ENCODE peak calls at places on chromosome 19, in eight cellular contexts. One of them, this sample, is unnamed.

GRCh38 chr19:52206481-52206880 is 16.6 kb downstream of the PPP2R1A start:
- DNase-seq in psoas muscle: peak
- DNase-seq in SK-N-SH: no peak
- DNase-seq in right lobe of liver: no peak
- DNase-seq in CD8-positive, alpha-beta memory T cell: no peak
- DNase-seq in AG04450: no peak
- DNase-seq in fibroblast of lung: no peak
- DNase-seq in mammary epithelial cell: no peak
- DNase-seq in this sample: no peak

GRCh38 chr19:15934332-15935078 is at the start of gene CYP4F11:
- DNase-seq in AG04450: no peak
- DNase-seq in fibroblast of lung: no peak
- DNase-seq in psoas muscle: peak
- DNase-seq in SK-N-SH: no peak
- DNase-seq in CD8-positive, alpha-beta memory T cell: no peak
- DNase-seq in right lobe of liver: peak
- DNase-seq in mammary epithelial cell: peak
- DNase-seq in this sample: no peak

GRCh38 chr19:6023085-6023682 is 45.2 kb upstream of the RANBP3 start:
- DNase-seq in CD8-positive, alpha-beta memory T cell: no peak
- DNase-seq in mammary epithelial cell: no peak
- DNase-seq in AG04450: no peak
- DNase-seq in fibroblast of lung: peak
- DNase-seq in psoas muscle: no peak
- DNase-seq in SK-N-SH: peak
- DNase-seq in right lobe of liver: no peak
- DNase-seq in this sample: peak

GRCh38 chr19:49930483-49931011 is 1.2 kb upstream of the NUP62 start:
- DNase-seq in mammary epithelial cell: no peak
- DNase-seq in fibroblast of lung: no peak
- DNase-seq in CD8-positive, alpha-beta memory T cell: peak
- DNase-seq in right lobe of liver: peak
- DNase-seq in AG04450: no peak
- DNase-seq in SK-N-SH: no peak
- DNase-seq in psoas muscle: peak
- DNase-seq in this sample: peak

GRCh38 chr19:11451942-11452813 is 16.7 kb downstream of the PRKCSH start:
- DNase-seq in AG04450: no peak
- DNase-seq in right lobe of liver: no peak
- DNase-seq in psoas muscle: no peak
- DNase-seq in fibroblast of lung: no peak
- DNase-seq in CD8-positive, alpha-beta memory T cell: no peak
- DNase-seq in SK-N-SH: peak
- DNase-seq in mammary epithelial cell: no peak
- DNase-seq in this sample: no peak

GRCh38 chr19:33236696-33237390 is 11.2 kb upstream of the SLC7A10 start:
- DNase-seq in fibroblast of lung: no peak
- DNase-seq in AG04450: no peak
- DNase-seq in SK-N-SH: peak
- DNase-seq in right lobe of liver: peak
- DNase-seq in mammary epithelial cell: no peak
- DNase-seq in psoas muscle: no peak
- DNase-seq in CD8-positive, alpha-beta memory T cell: no peak
- DNase-seq in this sample: peak

GRCh38 chr19:41753936-41754529 is 1.3 kb upstream of the CEACAM6 start:
- DNase-seq in right lobe of liver: no peak
- DNase-seq in mammary epithelial cell: peak
- DNase-seq in CD8-positive, alpha-beta memory T cell: peak
- DNase-seq in psoas muscle: no peak
- DNase-seq in fibroblast of lung: peak
- DNase-seq in AG04450: no peak
- DNase-seq in SK-N-SH: peak
- DNase-seq in this sample: peak

GRCh38 chr19:5396963-5397362 is 56.4 kb upstream of the PTPRS start:
- DNase-seq in right lobe of liver: no peak
- DNase-seq in CD8-positive, alpha-beta memory T cell: no peak
- DNase-seq in AG04450: no peak
- DNase-seq in mammary epithelial cell: no peak
- DNase-seq in fibroblast of lung: no peak
- DNase-seq in SK-N-SH: no peak
- DNase-seq in psoas muscle: no peak
- DNase-seq in this sample: no peak

GRCh38 chr19:6740589-6741348 is 1.3 kb downstream of the TRIP10 start:
- DNase-seq in psoas muscle: peak
- DNase-seq in fibroblast of lung: peak
- DNase-seq in mammary epithelial cell: peak
- DNase-seq in right lobe of liver: no peak
- DNase-seq in AG04450: no peak
- DNase-seq in SK-N-SH: peak
- DNase-seq in CD8-positive, alpha-beta memory T cell: no peak
- DNase-seq in this sample: peak

GRCh38 chr19:34963531-34964406 is at the start of gene ZNF792:
- DNase-seq in psoas muscle: peak
- DNase-seq in right lobe of liver: peak
- DNase-seq in SK-N-SH: peak
- DNase-seq in fibroblast of lung: peak
- DNase-seq in mammary epithelial cell: peak
- DNase-seq in AG04450: peak
- DNase-seq in CD8-positive, alpha-beta memory T cell: peak
- DNase-seq in this sample: peak

GRCh38 chr19:44759083-44759804 is 10.7 kb downstream of the BCL3 start:
- DNase-seq in CD8-positive, alpha-beta memory T cell: no peak
- DNase-seq in AG04450: no peak
- DNase-seq in psoas muscle: no peak
- DNase-seq in right lobe of liver: no peak
- DNase-seq in mammary epithelial cell: no peak
- DNase-seq in SK-N-SH: no peak
- DNase-seq in fibroblast of lung: no peak
- DNase-seq in this sample: no peak

GRCh38 chr19:56091751-56092546 is 29.1 kb downstream of the ZNF787 start:
- DNase-seq in AG04450: no peak
- DNase-seq in SK-N-SH: no peak
- DNase-seq in CD8-positive, alpha-beta memory T cell: no peak
- DNase-seq in mammary epithelial cell: peak
- DNase-seq in psoas muscle: no peak
- DNase-seq in fibroblast of lung: no peak
- DNase-seq in right lobe of liver: no peak
- DNase-seq in this sample: no peak

GRCh38 chr19:5321851-5322681 is 18.5 kb downstream of the PTPRS start:
- DNase-seq in right lobe of liver: no peak
- DNase-seq in CD8-positive, alpha-beta memory T cell: no peak
- DNase-seq in SK-N-SH: peak
- DNase-seq in fibroblast of lung: no peak
- DNase-seq in AG04450: no peak
- DNase-seq in mammary epithelial cell: no peak
- DNase-seq in psoas muscle: no peak
- DNase-seq in this sample: peak

GRCh38 chr19:37506387-37507166 is at the start of gene ZNF793:
- DNase-seq in AG04450: peak
- DNase-seq in mammary epithelial cell: peak
- DNase-seq in SK-N-SH: peak
- DNase-seq in psoas muscle: peak
- DNase-seq in right lobe of liver: peak
- DNase-seq in fibroblast of lung: peak
- DNase-seq in CD8-positive, alpha-beta memory T cell: peak
- DNase-seq in this sample: peak

GRCh38 chr19:12788682-12789097 is 2.6 kb upstream of the JUNB start:
- DNase-seq in mammary epithelial cell: peak
- DNase-seq in fibroblast of lung: no peak
- DNase-seq in psoas muscle: peak
- DNase-seq in SK-N-SH: peak
- DNase-seq in AG04450: no peak
- DNase-seq in right lobe of liver: peak
- DNase-seq in CD8-positive, alpha-beta memory T cell: peak
- DNase-seq in this sample: peak

GRCh38 chr19:49772850-49773432 is 6.1 kb downstream of the AP2A1 start:
- DNase-seq in SK-N-SH: no peak
- DNase-seq in AG04450: no peak
- DNase-seq in psoas muscle: no peak
- DNase-seq in right lobe of liver: no peak
- DNase-seq in fibroblast of lung: no peak
- DNase-seq in CD8-positive, alpha-beta memory T cell: no peak
- DNase-seq in mammary epithelial cell: no peak
- DNase-seq in this sample: no peak

GRCh38 chr19:292281-292884 is 1.2 kb upstream of the PLPP2 start:
- DNase-seq in AG04450: no peak
- DNase-seq in SK-N-SH: peak
- DNase-seq in fibroblast of lung: no peak
- DNase-seq in CD8-positive, alpha-beta memory T cell: no peak
- DNase-seq in right lobe of liver: peak
- DNase-seq in mammary epithelial cell: no peak
- DNase-seq in psoas muscle: no peak
- DNase-seq in this sample: no peak

GRCh38 chr19:5035105-5035761 is 66.3 kb downstream of the KDM4B start:
- DNase-seq in SK-N-SH: no peak
- DNase-seq in mammary epithelial cell: no peak
- DNase-seq in psoas muscle: peak
- DNase-seq in AG04450: no peak
- DNase-seq in CD8-positive, alpha-beta memory T cell: no peak
- DNase-seq in right lobe of liver: no peak
- DNase-seq in fibroblast of lung: no peak
- DNase-seq in this sample: no peak

GRCh38 chr19:49624967-49625910 is 14.7 kb downstream of the RRAS start:
- DNase-seq in fibroblast of lung: no peak
- DNase-seq in AG04450: no peak
- DNase-seq in psoas muscle: no peak
- DNase-seq in right lobe of liver: no peak
- DNase-seq in SK-N-SH: no peak
- DNase-seq in CD8-positive, alpha-beta memory T cell: no peak
- DNase-seq in mammary epithelial cell: no peak
- DNase-seq in this sample: no peak

GRCh38 chr19:49151339-49152217 is 3.6 kb downstream of the HRC start:
- DNase-seq in fibroblast of lung: peak
- DNase-seq in SK-N-SH: peak
- DNase-seq in right lobe of liver: peak
- DNase-seq in CD8-positive, alpha-beta memory T cell: no peak
- DNase-seq in AG04450: no peak
- DNase-seq in mammary epithelial cell: peak
- DNase-seq in psoas muscle: peak
- DNase-seq in this sample: no peak

GRCh38 chr19:45117167-45117594 is 24.2 kb downstream of the PPP1R37 start:
- DNase-seq in SK-N-SH: no peak
- DNase-seq in fibroblast of lung: peak
- DNase-seq in CD8-positive, alpha-beta memory T cell: no peak
- DNase-seq in right lobe of liver: no peak
- DNase-seq in mammary epithelial cell: no peak
- DNase-seq in AG04450: no peak
- DNase-seq in psoas muscle: no peak
- DNase-seq in this sample: no peak

DNA sequence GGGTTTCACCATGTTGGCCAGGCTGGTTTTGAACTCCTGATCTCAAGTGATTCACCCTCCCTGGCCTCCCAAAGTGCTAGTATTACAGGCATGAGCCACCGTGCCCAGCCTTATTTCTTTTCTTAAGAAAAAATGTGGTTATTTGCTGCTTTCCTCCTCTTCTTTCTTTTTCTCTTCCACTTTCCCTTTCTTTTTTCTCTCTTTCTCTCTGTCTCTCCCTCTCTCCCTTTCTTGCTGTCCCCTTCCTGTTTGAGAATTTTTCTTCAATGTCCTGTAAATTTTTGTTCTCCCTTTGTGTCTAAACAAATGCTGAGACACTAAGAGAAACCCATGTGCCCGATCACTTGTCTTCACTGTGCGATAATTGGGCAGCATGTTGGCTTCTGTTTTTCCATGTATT is 2.2 kb downstream of the LEUTX start:
- DNase-seq in SK-N-SH: no peak
- DNase-seq in mammary epithelial cell: no peak
- DNase-seq in CD8-positive, alpha-beta memory T cell: no peak
- DNase-seq in AG04450: no peak
- DNase-seq in psoas muscle: no peak
- DNase-seq in fibroblast of lung: no peak
- DNase-seq in right lobe of liver: no peak
- DNase-seq in this sample: no peak
- H3K27ac ChIP-seq in SK-N-SH: no peak
- H3K27ac ChIP-seq in mammary epithelial cell: no peak
- H3K27ac ChIP-seq in CD8-positive, alpha-beta memory T cell: no peak
- H3K27ac ChIP-seq in AG04450: no peak
- H3K27ac ChIP-seq in psoas muscle: no peak
- H3K27ac ChIP-seq in fibroblast of lung: no peak
- H3K27ac ChIP-seq in right lobe of liver: no peak
- H3K27ac ChIP-seq in this sample: no peak

DNA sequence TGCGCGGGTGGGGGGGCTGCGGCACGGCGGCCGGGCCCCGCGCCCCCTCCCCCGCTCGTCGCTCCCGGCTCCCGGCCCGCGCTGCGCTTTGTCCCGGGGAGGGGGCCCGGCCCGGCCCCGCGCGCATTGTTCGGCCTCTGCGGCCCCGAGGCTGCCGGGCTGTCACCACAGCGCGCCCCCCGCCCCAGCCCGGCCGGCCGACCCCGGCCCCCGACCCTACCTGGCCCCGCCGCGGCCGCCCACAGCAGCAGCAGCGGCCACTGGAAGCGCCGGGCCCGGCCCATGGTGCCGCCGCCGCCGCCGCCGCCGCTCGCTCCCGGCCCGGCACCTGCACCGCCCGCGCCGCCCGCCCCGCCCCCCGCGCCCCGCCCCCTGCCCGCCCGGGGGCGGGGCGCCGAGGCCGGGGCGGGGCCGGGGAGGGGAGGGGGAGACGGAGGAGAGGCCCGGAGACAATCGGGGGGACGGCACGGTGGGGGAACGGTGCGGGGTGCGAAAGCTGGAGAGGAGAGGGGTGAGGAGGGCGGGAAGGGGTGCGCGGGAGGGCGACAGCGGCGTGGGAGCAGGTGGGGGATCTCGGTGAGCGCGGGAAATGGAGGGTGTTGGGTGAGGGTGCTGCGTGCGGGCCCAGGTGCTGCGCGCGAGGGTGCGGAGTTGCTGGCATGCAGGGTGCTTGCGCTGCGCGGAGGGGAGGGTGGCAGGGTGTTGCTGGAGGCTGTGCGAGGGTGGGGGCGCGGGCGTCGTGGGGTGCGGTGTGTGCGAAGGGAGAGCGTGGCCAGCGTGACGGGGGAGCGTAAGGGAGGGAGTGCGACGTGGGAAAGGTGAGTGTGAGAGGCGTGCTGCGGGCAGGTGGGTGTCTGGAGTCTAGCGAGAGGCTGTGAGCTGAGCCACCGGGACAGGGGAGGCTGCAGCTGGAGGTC is at the start of gene CADM4:
- DNase-seq in fibroblast of lung: no peak
- DNase-seq in right lobe of liver: peak
- DNase-seq in psoas muscle: peak
- DNase-seq in CD8-positive, alpha-beta memory T cell: peak
- DNase-seq in SK-N-SH: peak
- DNase-seq in mammary epithelial cell: no peak
- DNase-seq in AG04450: no peak
- DNase-seq in this sample: peak
- H3K27ac ChIP-seq in fibroblast of lung: no peak
- H3K27ac ChIP-seq in right lobe of liver: no peak
- H3K27ac ChIP-seq in psoas muscle: no peak
- H3K27ac ChIP-seq in CD8-positive, alpha-beta memory T cell: no peak
- H3K27ac ChIP-seq in SK-N-SH: no peak
- H3K27ac ChIP-seq in mammary epithelial cell: no peak
- H3K27ac ChIP-seq in AG04450: no peak
- H3K27ac ChIP-seq in this sample: no peak

GRCh38 chr19:18495204-18495911 is 26.5 kb downstream of the ELL start:
- DNase-seq in psoas muscle: no peak
- DNase-seq in right lobe of liver: no peak
- DNase-seq in fibroblast of lung: no peak
- DNase-seq in CD8-positive, alpha-beta memory T cell: no peak
- DNase-seq in AG04450: no peak
- DNase-seq in SK-N-SH: peak
- DNase-seq in mammary epithelial cell: no peak
- DNase-seq in this sample: peak
- H3K27ac ChIP-seq in psoas muscle: peak
- H3K27ac ChIP-seq in right lobe of liver: no peak
- H3K27ac ChIP-seq in fibroblast of lung: no peak
- H3K27ac ChIP-seq in CD8-positive, alpha-beta memory T cell: peak
- H3K27ac ChIP-seq in AG04450: peak
- H3K27ac ChIP-seq in SK-N-SH: no peak
- H3K27ac ChIP-seq in mammary epithelial cell: peak
- H3K27ac ChIP-seq in this sample: peak

GRCh38 chr19:38650911-38651584 is 3.6 kb downstream of the ACTN4 start:
- DNase-seq in AG04450: no peak
- DNase-seq in mammary epithelial cell: peak
- DNase-seq in right lobe of liver: no peak
- DNase-seq in psoas muscle: no peak
- DNase-seq in fibroblast of lung: peak
- DNase-seq in SK-N-SH: no peak
- DNase-seq in CD8-positive, alpha-beta memory T cell: no peak
- DNase-seq in this sample: no peak
- H3K27ac ChIP-seq in AG04450: peak
- H3K27ac ChIP-seq in mammary epithelial cell: peak
- H3K27ac ChIP-seq in right lobe of liver: peak
- H3K27ac ChIP-seq in psoas muscle: peak
- H3K27ac ChIP-seq in fibroblast of lung: peak
- H3K27ac ChIP-seq in SK-N-SH: peak
- H3K27ac ChIP-seq in CD8-positive, alpha-beta memory T cell: peak
- H3K27ac ChIP-seq in this sample: peak